ENCODE peak calls at places on chromosome 9, in ten cellular contexts. One of them, this sample, is unnamed.

GRCh38 chr9:88757406-88758010 is 222.5 kb downstream of the NXNL2 start:
- DNase-seq in thoracic aorta: no peak
- DNase-seq in GM23338: no peak
- DNase-seq in RWPE2: no peak
- DNase-seq in left ventricle myocardium inferior: no peak
- DNase-seq in H9: no peak
- DNase-seq in hepatocyte: no peak
- DNase-seq in tibial artery: no peak
- DNase-seq in esophagus squamous epithelium: no peak
- DNase-seq in fibroblast of lung: no peak
- DNase-seq in this sample: no peak

GRCh38 chr9:85224729-85225128 is 517.0 kb downstream of the AGTPBP1 start:
- DNase-seq in fibroblast of lung: peak; percentile 55
- DNase-seq in esophagus squamous epithelium: no peak
- DNase-seq in hepatocyte: peak; percentile 31
- DNase-seq in RWPE2: no peak
- DNase-seq in H9: no peak
- DNase-seq in thoracic aorta: no peak
- DNase-seq in GM23338: no peak
- DNase-seq in left ventricle myocardium inferior: no peak
- DNase-seq in tibial artery: no peak
- DNase-seq in this sample: peak; percentile 64

GRCh38 chr9:7790022-7790818 is 9.4 kb downstream of the DMAC1 start:
- DNase-seq in esophagus squamous epithelium: no peak
- DNase-seq in hepatocyte: no peak
- DNase-seq in H9: no peak
- DNase-seq in GM23338: no peak
- DNase-seq in RWPE2: no peak
- DNase-seq in left ventricle myocardium inferior: no peak
- DNase-seq in tibial artery: no peak
- DNase-seq in fibroblast of lung: no peak
- DNase-seq in thoracic aorta: no peak
- DNase-seq in this sample: no peak

GRCh38 chr9:6014668-6015270 is 655 bp downstream of the RANBP6 start:
- DNase-seq in esophagus squamous epithelium: no peak
- DNase-seq in RWPE2: no peak
- DNase-seq in hepatocyte: peak; percentile 62
- DNase-seq in GM23338: no peak
- DNase-seq in thoracic aorta: no peak
- DNase-seq in H9: no peak
- DNase-seq in tibial artery: no peak
- DNase-seq in left ventricle myocardium inferior: no peak
- DNase-seq in fibroblast of lung: peak; percentile 34
- DNase-seq in this sample: no peak

GRCh38 chr9:105244996-105245719 is 707 bp downstream of the SLC44A1 start:
- DNase-seq in RWPE2: peak; percentile 83
- DNase-seq in esophagus squamous epithelium: no peak
- DNase-seq in H9: peak; percentile 90
- DNase-seq in left ventricle myocardium inferior: peak; percentile 29
- DNase-seq in tibial artery: peak; percentile 73
- DNase-seq in hepatocyte: peak; percentile 85
- DNase-seq in GM23338: peak; percentile 94
- DNase-seq in fibroblast of lung: no peak
- DNase-seq in thoracic aorta: no peak
- DNase-seq in this sample: peak; percentile 64

GRCh38 chr9:113677057-113677456 is 199.1 kb upstream of the ZNF618 start:
- DNase-seq in left ventricle myocardium inferior: no peak
- DNase-seq in tibial artery: no peak
- DNase-seq in hepatocyte: no peak
- DNase-seq in esophagus squamous epithelium: no peak
- DNase-seq in RWPE2: no peak
- DNase-seq in GM23338: no peak
- DNase-seq in fibroblast of lung: peak; percentile 38
- DNase-seq in H9: no peak
- DNase-seq in thoracic aorta: no peak
- DNase-seq in this sample: peak; percentile 58

GRCh38 chr9:14942037-14942436 is 31.8 kb upstream of the FREM1 start:
- DNase-seq in RWPE2: no peak
- DNase-seq in GM23338: no peak
- DNase-seq in fibroblast of lung: no peak
- DNase-seq in left ventricle myocardium inferior: no peak
- DNase-seq in esophagus squamous epithelium: no peak
- DNase-seq in H9: no peak
- DNase-seq in thoracic aorta: no peak
- DNase-seq in tibial artery: no peak
- DNase-seq in hepatocyte: peak; percentile 23
- DNase-seq in this sample: peak; percentile 52

GRCh38 chr9:127077658-127077975 is 44.8 kb downstream of the ANGPTL2 start:
- DNase-seq in thoracic aorta: no peak
- DNase-seq in left ventricle myocardium inferior: no peak
- DNase-seq in hepatocyte: no peak
- DNase-seq in tibial artery: no peak
- DNase-seq in RWPE2: no peak
- DNase-seq in H9: no peak
- DNase-seq in esophagus squamous epithelium: no peak
- DNase-seq in fibroblast of lung: no peak
- DNase-seq in GM23338: peak; percentile 18
- DNase-seq in this sample: no peak

GRCh38 chr9:136512651-136513066 is 29.8 kb upstream of the SEC16A start:
- DNase-seq in tibial artery: no peak
- DNase-seq in hepatocyte: no peak
- DNase-seq in left ventricle myocardium inferior: peak; percentile 45
- DNase-seq in esophagus squamous epithelium: no peak
- DNase-seq in thoracic aorta: no peak
- DNase-seq in RWPE2: no peak
- DNase-seq in GM23338: peak; percentile 39
- DNase-seq in fibroblast of lung: no peak
- DNase-seq in H9: peak; percentile 54
- DNase-seq in this sample: peak; percentile 33

GRCh38 chr9:1320041-1320440 is 269.9 kb downstream of the DMRT2 start:
- DNase-seq in hepatocyte: no peak
- DNase-seq in left ventricle myocardium inferior: no peak
- DNase-seq in fibroblast of lung: no peak
- DNase-seq in RWPE2: no peak
- DNase-seq in H9: no peak
- DNase-seq in esophagus squamous epithelium: no peak
- DNase-seq in tibial artery: no peak
- DNase-seq in thoracic aorta: no peak
- DNase-seq in GM23338: no peak
- DNase-seq in this sample: no peak
- TF ChIP-seq CTCF in hepatocyte: no peak
- TF ChIP-seq CTCF in left ventricle myocardium inferior: no peak
- TF ChIP-seq CTCF in fibroblast of lung: no peak
- TF ChIP-seq CTCF in RWPE2: no peak
- TF ChIP-seq CTCF in H9: no peak
- TF ChIP-seq CTCF in esophagus squamous epithelium: no peak
- TF ChIP-seq CTCF in tibial artery: no peak
- TF ChIP-seq CTCF in thoracic aorta: no peak
- TF ChIP-seq CTCF in GM23338: no peak
- TF ChIP-seq CTCF in this sample: no peak

GRCh38 chr9:135476981-135477380 is 2.6 kb upstream of the PPP1R26 start:
- DNase-seq in GM23338: no peak
- DNase-seq in fibroblast of lung: peak; percentile 26
- DNase-seq in left ventricle myocardium inferior: no peak
- DNase-seq in esophagus squamous epithelium: no peak
- DNase-seq in thoracic aorta: no peak
- DNase-seq in tibial artery: no peak
- DNase-seq in H9: no peak
- DNase-seq in hepatocyte: no peak
- DNase-seq in RWPE2: no peak
- DNase-seq in this sample: peak; percentile 48
- H3K27me3 ChIP-seq in GM23338: no peaks in the 10 kb centered on the region
- H3K27me3 ChIP-seq in fibroblast of lung: no peaks in the 10 kb centered on the region
- H3K27me3 ChIP-seq in left ventricle myocardium inferior: peaks cover 15% of the 10 kb centered on the region
- H3K27me3 ChIP-seq in esophagus squamous epithelium: no peaks in the 10 kb centered on the region
- H3K27me3 ChIP-seq in thoracic aorta: no peaks in the 10 kb centered on the region
- H3K27me3 ChIP-seq in tibial artery: no peaks in the 10 kb centered on the region
- H3K27me3 ChIP-seq in H9: no peaks in the 10 kb centered on the region
- H3K27me3 ChIP-seq in hepatocyte: no peaks in the 10 kb centered on the region
- H3K27me3 ChIP-seq in RWPE2: no peaks in the 10 kb centered on the region
- H3K27me3 ChIP-seq in this sample: no peaks in the 10 kb centered on the region

DNA sequence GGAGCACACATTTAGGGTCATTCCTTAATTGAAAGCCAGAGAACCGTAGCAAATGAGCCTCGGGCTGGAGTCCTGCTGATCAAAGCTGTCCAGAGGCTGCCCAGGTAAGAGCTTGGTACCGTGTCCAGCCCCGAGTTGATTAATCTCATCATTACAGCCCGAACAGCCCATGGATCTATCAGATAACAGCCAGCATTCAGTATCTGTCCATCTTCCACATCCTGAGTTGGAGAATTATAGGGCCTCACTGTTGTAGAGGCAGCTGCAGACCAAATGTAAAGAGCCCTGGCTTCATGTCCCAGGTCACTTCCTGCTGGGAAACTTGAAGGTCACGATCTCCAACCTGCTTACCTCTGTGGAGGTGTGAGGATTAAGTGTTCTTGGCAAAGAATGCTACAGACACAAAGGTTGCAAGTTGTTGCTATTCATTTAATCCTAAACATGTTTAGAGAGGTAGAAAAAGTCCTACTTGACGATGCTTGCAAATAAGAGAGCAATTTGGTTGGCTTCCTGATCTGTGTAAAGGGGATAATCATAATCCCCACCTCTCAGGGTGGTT is 16.1 kb downstream of the GGTA1 start:
- DNase-seq in GM23338: no peak
- DNase-seq in H9: no peak
- DNase-seq in esophagus squamous epithelium: no peak
- DNase-seq in fibroblast of lung: no peak
- DNase-seq in RWPE2: no peak
- DNase-seq in left ventricle myocardium inferior: no peak
- DNase-seq in tibial artery: no peak
- DNase-seq in thoracic aorta: no peak
- DNase-seq in hepatocyte: no peak
- DNase-seq in this sample: no peak
- H3K27ac ChIP-seq in GM23338: no peak overlapping the region
- H3K27ac ChIP-seq in H9: no peak overlapping the region
- H3K27ac ChIP-seq in esophagus squamous epithelium: peak overlapping the region; percentile 80
- H3K27ac ChIP-seq in fibroblast of lung: no peak overlapping the region
- H3K27ac ChIP-seq in RWPE2: no peak overlapping the region
- H3K27ac ChIP-seq in left ventricle myocardium inferior: peak overlapping the region; percentile 80
- H3K27ac ChIP-seq in tibial artery: peak overlapping the region; percentile 87
- H3K27ac ChIP-seq in thoracic aorta: peak overlapping the region; percentile 76
- H3K27ac ChIP-seq in hepatocyte: no peak overlapping the region
- H3K27ac ChIP-seq in this sample: no peak overlapping the region

GRCh38 chr9:81787747-81788632 is 98.6 kb upstream of the TLE1 start:
- DNase-seq in tibial artery: peak; percentile 67
- DNase-seq in GM23338: no peak
- DNase-seq in left ventricle myocardium inferior: no peak
- DNase-seq in H9: no peak
- DNase-seq in hepatocyte: peak; percentile 78
- DNase-seq in RWPE2: no peak
- DNase-seq in thoracic aorta: no peak
- DNase-seq in fibroblast of lung: peak; percentile 91
- DNase-seq in esophagus squamous epithelium: no peak
- DNase-seq in this sample: no peak
- TF ChIP-seq CTCF in tibial artery: no peak
- TF ChIP-seq CTCF in GM23338: no peak
- TF ChIP-seq CTCF in left ventricle myocardium inferior: no peak
- TF ChIP-seq CTCF in H9: no peak
- TF ChIP-seq CTCF in hepatocyte: no peak
- TF ChIP-seq CTCF in RWPE2: no peak
- TF ChIP-seq CTCF in thoracic aorta: no peak
- TF ChIP-seq CTCF in fibroblast of lung: no peak
- TF ChIP-seq CTCF in esophagus squamous epithelium: no peak
- TF ChIP-seq CTCF in this sample: peak; percentile 14

DNA sequence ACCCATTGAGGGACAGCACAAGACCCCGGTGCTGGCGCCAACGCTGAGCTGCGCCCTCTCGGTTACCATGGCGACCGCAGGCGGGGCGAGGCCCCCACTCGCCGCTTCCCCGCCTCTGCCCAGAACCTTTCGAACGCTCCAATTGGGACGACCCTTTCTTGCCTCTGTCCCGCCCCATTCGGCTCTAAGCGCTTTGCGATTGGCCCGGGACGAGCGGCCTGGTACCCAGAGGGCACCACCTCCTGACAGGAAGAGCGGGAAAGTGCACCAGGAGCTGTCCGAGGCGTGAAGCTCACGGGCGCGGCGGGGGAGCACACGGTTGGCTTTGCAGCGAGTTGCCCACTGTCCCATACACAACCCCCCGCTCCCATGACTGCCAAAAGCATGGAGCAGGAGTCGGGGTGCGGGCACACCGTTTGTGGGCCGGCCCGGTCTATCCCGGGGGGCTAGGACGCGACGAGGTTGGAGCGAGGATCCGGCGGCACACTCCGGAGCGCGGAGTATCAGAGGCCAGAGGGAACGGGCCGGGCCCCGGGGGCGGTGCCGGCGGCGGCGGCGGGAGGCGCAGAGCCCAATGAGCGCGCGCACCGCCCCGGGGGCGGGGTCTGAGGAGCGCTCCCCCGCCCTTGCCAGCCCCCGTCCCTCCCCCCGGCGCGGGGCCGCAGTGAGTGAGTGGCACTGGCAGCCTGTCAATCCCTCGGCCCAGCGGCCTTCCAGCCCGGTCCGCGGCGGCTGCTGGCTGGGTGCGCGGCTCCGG is 978 bp upstream of the PBX3 start:
- DNase-seq in hepatocyte: peak; percentile 97
- DNase-seq in esophagus squamous epithelium: peak; percentile 54
- DNase-seq in RWPE2: peak; percentile 96
- DNase-seq in left ventricle myocardium inferior: peak; percentile 96
- DNase-seq in thoracic aorta: peak; percentile 82
- DNase-seq in fibroblast of lung: peak; percentile 90
- DNase-seq in GM23338: peak; percentile 100
- DNase-seq in H9: peak; percentile 99
- DNase-seq in tibial artery: peak; percentile 96
- DNase-seq in this sample: peak; percentile 96
- H3K27me3 ChIP-seq in hepatocyte: peaks cover 11% of the 10 kb centered on the region
- H3K27me3 ChIP-seq in esophagus squamous epithelium: no peaks in the 10 kb centered on the region
- H3K27me3 ChIP-seq in RWPE2: no peaks in the 10 kb centered on the region
- H3K27me3 ChIP-seq in left ventricle myocardium inferior: no peaks in the 10 kb centered on the region
- H3K27me3 ChIP-seq in thoracic aorta: no peaks in the 10 kb centered on the region
- H3K27me3 ChIP-seq in fibroblast of lung: no peaks in the 10 kb centered on the region
- H3K27me3 ChIP-seq in GM23338: peaks cover 8% of the 10 kb centered on the region
- H3K27me3 ChIP-seq in H9: peaks cover 1% of the 10 kb centered on the region
- H3K27me3 ChIP-seq in tibial artery: no peaks in the 10 kb centered on the region
- H3K27me3 ChIP-seq in this sample: no peaks in the 10 kb centered on the region

DNA sequence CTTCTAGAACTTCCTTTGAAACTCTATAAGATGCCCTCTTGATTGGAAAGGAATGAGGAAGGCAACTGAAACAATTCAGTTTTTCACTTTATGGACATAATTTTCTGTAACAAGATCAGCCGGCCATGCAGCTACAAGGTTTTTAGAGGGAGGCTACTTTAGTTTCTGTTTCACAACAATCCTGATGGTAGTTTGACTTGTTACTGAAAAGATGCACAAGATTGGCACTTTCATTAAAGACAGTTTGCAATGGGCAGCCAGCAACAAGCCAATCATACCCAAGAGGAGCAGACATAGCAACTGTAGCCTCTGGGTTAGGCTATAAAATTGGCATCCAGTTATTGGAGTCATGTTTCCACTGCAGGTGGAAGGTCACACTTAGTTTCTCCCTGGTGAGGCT is 74.3 kb upstream of the TGFBR1 start:
- DNase-seq in tibial artery: no peak
- DNase-seq in esophagus squamous epithelium: no peak
- DNase-seq in H9: no peak
- DNase-seq in hepatocyte: no peak
- DNase-seq in GM23338: no peak
- DNase-seq in fibroblast of lung: no peak
- DNase-seq in RWPE2: no peak
- DNase-seq in thoracic aorta: no peak
- DNase-seq in left ventricle myocardium inferior: no peak
- DNase-seq in this sample: no peak
- H3K27ac ChIP-seq in tibial artery: no peak overlapping the region
- H3K27ac ChIP-seq in esophagus squamous epithelium: peak overlapping the region; percentile 7
- H3K27ac ChIP-seq in H9: no peak overlapping the region
- H3K27ac ChIP-seq in hepatocyte: peak overlapping the region; percentile 77
- H3K27ac ChIP-seq in GM23338: no peak overlapping the region
- H3K27ac ChIP-seq in fibroblast of lung: peak overlapping the region; percentile 88
- H3K27ac ChIP-seq in RWPE2: peak overlapping the region; percentile 26
- H3K27ac ChIP-seq in thoracic aorta: peak overlapping the region; percentile 9
- H3K27ac ChIP-seq in left ventricle myocardium inferior: no peak overlapping the region
- H3K27ac ChIP-seq in this sample: no peak overlapping the region

GRCh38 chr9:34185778-34186551 is 7.1 kb downstream of the UBAP1 start:
- DNase-seq in esophagus squamous epithelium: no peak
- DNase-seq in H9: no peak
- DNase-seq in left ventricle myocardium inferior: no peak
- DNase-seq in fibroblast of lung: peak; percentile 89
- DNase-seq in hepatocyte: peak; percentile 38
- DNase-seq in thoracic aorta: no peak
- DNase-seq in RWPE2: no peak
- DNase-seq in GM23338: no peak
- DNase-seq in tibial artery: peak; percentile 65
- DNase-seq in this sample: peak; percentile 96
- TF ChIP-seq CTCF in esophagus squamous epithelium: no peak
- TF ChIP-seq CTCF in H9: no peak
- TF ChIP-seq CTCF in left ventricle myocardium inferior: no peak
- TF ChIP-seq CTCF in fibroblast of lung: no peak
- TF ChIP-seq CTCF in hepatocyte: no peak
- TF ChIP-seq CTCF in thoracic aorta: no peak
- TF ChIP-seq CTCF in RWPE2: no peak
- TF ChIP-seq CTCF in GM23338: no peak
- TF ChIP-seq CTCF in tibial artery: no peak
- TF ChIP-seq CTCF in this sample: no peak

This sample was measured in cardiac muscle cell.